ENCODE peak calls at places on chromosome X, in four cellular contexts. J, M, T and B are unnamed samples.

GRCh38 chrX:150229030-150229429 is 134.1 kb upstream of the MAMLD1 start:
- DNase-seq in J (no peak), T (no peak), M (no peak), B (no peak)

GRCh38 chrX:134418317-134419113 is 41.5 kb upstream of the HPRT1 start:
- DNase-seq in T (no peak), M (no peak), J (no peak), B (no peak)

GRCh38 chrX:110008001-110008635 is 5.2 kb downstream of the TMEM164 start:
- DNase-seq in T (no peak), J (no peak), M (no peak), B (no peak)

GRCh38 chrX:150848914-150849365 is 49.5 kb downstream of the CD99L2 start:
- DNase-seq in J (no peak), M (no peak), T (no peak), B (peak; percentile 39)

GRCh38 chrX:123648028-123648810 is 84.6 kb downstream of the THOC2 start:
- DNase-seq in T (peak; percentile 83), J (peak; percentile 79), M (no peak), B (no peak)

GRCh38 chrX:24294619-24295018 is 19.2 kb downstream of the SUPT20HL2 start:
- DNase-seq in J (no peak), M (no peak), T (peak; percentile 34), B (no peak)

GRCh38 chrX:120514236-120514635 is 45.1 kb upstream of the LAMP2 start:
- DNase-seq in M (no peak), J (peak; percentile 8), T (peak; percentile 24), B (no peak)

GRCh38 chrX:113391875-113392274 is 551.2 kb upstream of the AMOT start:
- DNase-seq in M (no peak), T (no peak), J (no peak), B (no peak)

GRCh38 chrX:51456246-51456645 is 40.1 kb downstream of the NUDT11 start:
- DNase-seq in J (no peak), M (no peak), T (no peak), B (no peak)

GRCh38 chrX:51461053-51462050 is 35.0 kb downstream of the NUDT11 start:
- DNase-seq in J (peak; percentile 26), M (peak; percentile 7), T (peak; percentile 55), B (no peak)

GRCh38 chrX:51459125-51459524 is 37.3 kb downstream of the NUDT11 start:
- DNase-seq in J (peak; percentile 4), T (peak; percentile 19), M (peak; percentile 18), B (no peak)

DNA sequence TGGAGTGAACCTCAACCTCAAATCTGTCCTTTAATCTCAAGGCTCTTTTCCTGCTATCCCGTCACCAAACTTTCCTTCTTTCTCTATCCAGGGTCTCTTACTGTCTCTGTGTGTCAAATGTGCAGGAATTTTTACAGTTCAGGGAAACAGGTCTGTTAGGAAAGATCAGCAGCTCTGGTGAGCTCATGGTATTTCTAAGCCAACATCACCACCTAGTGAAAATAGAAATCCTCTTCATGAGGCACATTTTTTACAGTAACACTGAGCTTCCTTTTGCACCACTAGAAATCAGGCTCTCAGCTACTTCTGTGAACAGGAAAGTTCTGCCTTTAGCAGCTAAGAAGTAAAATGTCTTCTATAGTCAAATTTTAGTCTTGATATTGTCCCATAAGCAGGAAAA is 39.6 kb downstream of the NUDT11 start:
- DNase-seq in M (no peak), T (peak; percentile 28), J (peak; percentile 1), B (no peak)
- H2AFZ ChIP-seq in M (no peak overlapping the region), T (no peak overlapping the region), J (no peak overlapping the region), B (no peak overlapping the region)

GRCh38 chrX:153829799-153830631 is at the start of gene PDZD4:
- DNase-seq in T (no peak), J (no peak), M (no peak), B (no peak)
- TF ChIP-seq EZH2 in T (peak; percentile 72), J (peak; percentile 92), M (no peak), B (no peak)

GRCh38 chrX:86194758-86195157 is 46.5 kb downstream of the DACH2 start:
- DNase-seq in J (no peak), M (no peak), T (no peak), B (no peak)
- TF ChIP-seq CTCF in J (no peak), M (no peak), T (no peak), B (no peak)

GRCh38 chrX:106752101-106752678 is 25.7 kb downstream of the RNF128 start:
- DNase-seq in J (no peak), T (no peak), M (no peak), B (no peak)

GRCh38 chrX:106748377-106748776 is 21.9 kb downstream of the RNF128 start:
- DNase-seq in J (no peak), T (no peak), M (no peak), B (no peak)

GRCh38 chrX:106751407-106751806 is 24.9 kb downstream of the RNF128 start:
- DNase-seq in T (no peak), J (no peak), M (no peak), B (no peak)
- H2AFZ ChIP-seq in T (no peak overlapping the region), J (no peak overlapping the region), M (no peak overlapping the region), B (no peak overlapping the region)

GRCh38 chrX:118824173-118824782 is 654 bp downstream of the ZCCHC12 start:
- DNase-seq in T (no peak), J (no peak), M (no peak), B (no peak)
- TF ChIP-seq EZH2 in T (no peak), J (no peak), M (no peak), B (no peak)

DNA sequence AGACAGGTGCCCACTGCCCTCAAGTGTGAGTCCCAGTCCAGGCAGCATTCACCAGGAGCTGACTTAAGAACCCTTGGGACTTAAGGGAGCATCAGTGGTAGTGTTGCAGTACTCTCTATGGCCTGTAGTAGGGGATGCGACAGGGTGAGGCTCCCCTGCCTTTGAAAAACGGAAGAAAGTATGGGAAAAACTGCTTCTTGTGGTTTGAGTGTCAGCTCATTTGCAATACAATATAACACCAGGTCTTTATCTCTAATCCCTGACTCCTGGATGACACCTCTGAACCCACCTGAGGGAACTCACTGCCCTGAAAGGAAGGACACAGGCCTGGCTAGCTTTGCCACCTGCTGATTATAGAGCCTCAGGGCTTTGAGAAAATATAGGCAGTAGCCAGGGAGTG is 176.0 kb downstream of the SMARCA1 start:
- DNase-seq in J (no peak), M (peak; percentile 4), T (no peak), B (no peak)
- TF ChIP-seq CTCF in J (no peak), M (no peak), T (no peak), B (peak; percentile 53)

GRCh38 chrX:10576777-10577444 is 43.5 kb downstream of the MID1 start:
- DNase-seq in M (no peak), T (no peak), J (no peak), B (no peak)

GRCh38 chrX:10582215-10582733 is 38.1 kb downstream of the MID1 start:
- DNase-seq in T (no peak), J (peak; percentile 78), M (peak; percentile 29), B (peak; percentile 50)

GRCh38 chrX:10577863-10578262 is 42.5 kb downstream of the MID1 start:
- DNase-seq in J (no peak), T (no peak), M (no peak), B (no peak)

GRCh38 chrX:10579753-10580060 is 40.7 kb downstream of the MID1 start:
- DNase-seq in J (peak; percentile 71), M (peak; percentile 70), T (no peak), B (no peak)

GRCh38 chrX:10579018-10579752 is 41.2 kb downstream of the MID1 start:
- DNase-seq in M (peak; percentile 78), J (peak; percentile 82), T (peak; percentile 15), B (peak; percentile 88)
- H2AFZ ChIP-seq in M (no peak overlapping the region), J (no peak overlapping the region), T (peak overlapping the region; percentile 0), B (peak overlapping the region; percentile 39)

DNA sequence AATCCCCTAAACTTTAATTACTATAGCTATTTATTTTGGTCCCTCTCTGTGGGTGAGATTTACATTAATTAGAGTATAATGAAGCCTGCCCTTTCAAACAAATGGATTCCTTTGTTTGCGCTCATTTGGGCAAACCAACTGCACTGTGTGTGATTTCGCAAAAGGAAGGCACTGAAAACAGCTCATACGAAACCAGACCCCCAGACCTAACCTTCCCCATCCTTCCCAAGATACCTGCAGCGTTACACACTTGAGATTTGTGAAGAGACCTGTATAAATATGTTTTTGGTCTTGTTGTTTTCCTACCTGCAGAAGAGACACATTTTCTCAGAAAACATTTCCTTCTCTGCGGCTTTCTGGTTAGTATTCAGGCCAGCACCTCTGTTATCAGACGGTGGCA is 47.5 kb downstream of the CBLL2 start:
- DNase-seq in T (no peak), M (no peak), J (no peak), B (no peak)
- TF ChIP-seq EZH2 in T (no peak), M (no peak), J (no peak), B (no peak)

GRCh38 chrX:107776649-107777535 is 641 bp upstream of the NCBP2L start:
- DNase-seq in M (peak; percentile 79), J (peak; percentile 80), T (peak; percentile 96), B (peak; percentile 78)

GRCh38 chrX:107775000-107775733 is 420 bp downstream of the TSC22D3 start:
- DNase-seq in M (no peak), T (peak; percentile 26), J (no peak), B (no peak)

GRCh38 chrX:107777536-107777832 is at the start of gene NCBP2L:
- DNase-seq in M (no peak), J (no peak), T (no peak), B (no peak)

GRCh38 chrX:107773906-107774435 is 1.6 kb downstream of the TSC22D3 start:
- DNase-seq in M (no peak), J (no peak), T (no peak), B (no peak)

GRCh38 chrX:107775734-107776511 is at the start of gene TSC22D3:
- DNase-seq in M (peak; percentile 29), T (peak; percentile 90), J (peak; percentile 54), B (peak; percentile 89)
- TF ChIP-seq CTCF in M (no peak), T (peak; percentile 29), J (no peak), B (no peak)